ENCODE peak calls at places on chromosomes 6 and 20, in nine cellular contexts. One of them, this sample, is unnamed.

GRCh38 chr6:33492093-33492492 is 37.7 kb downstream of the ZBTB9 start:
- DNase-seq in stomach: no peak
- DNase-seq in sigmoid colon: no peak
- DNase-seq in breast epithelium: no peak
- DNase-seq in transverse colon: no peak
- DNase-seq in esophagus muscularis mucosa: no peak
- DNase-seq in upper lobe of left lung: no peak
- DNase-seq in prostate gland: no peak
- DNase-seq in HCT116: no peak
- DNase-seq in this sample: no peak

GRCh38 chr6:36226648-36227047 is 30.1 kb downstream of the BRPF3 start:
- DNase-seq in breast epithelium: no peak
- DNase-seq in transverse colon: no peak
- DNase-seq in sigmoid colon: peak; percentile 24
- DNase-seq in HCT116: no peak
- DNase-seq in prostate gland: no peak
- DNase-seq in stomach: no peak
- DNase-seq in esophagus muscularis mucosa: no peak
- DNase-seq in upper lobe of left lung: no peak
- DNase-seq in this sample: no peak

GRCh38 chr20:21433329-21433890 is 36.1 kb upstream of the NKX2-4 start:
- DNase-seq in esophagus muscularis mucosa: no peak
- DNase-seq in stomach: no peak
- DNase-seq in transverse colon: no peak
- DNase-seq in HCT116: no peak
- DNase-seq in prostate gland: no peak
- DNase-seq in upper lobe of left lung: no peak
- DNase-seq in breast epithelium: no peak
- DNase-seq in sigmoid colon: no peak
- DNase-seq in this sample: no peak

GRCh38 chr20:41003143-41003932 is 25.3 kb upstream of the TOP1 start:
- DNase-seq in sigmoid colon: peak; percentile 94
- DNase-seq in stomach: peak; percentile 74
- DNase-seq in breast epithelium: peak; percentile 60
- DNase-seq in upper lobe of left lung: peak; percentile 96
- DNase-seq in esophagus muscularis mucosa: no peak
- DNase-seq in transverse colon: peak; percentile 77
- DNase-seq in HCT116: peak; percentile 98
- DNase-seq in prostate gland: peak; percentile 82
- DNase-seq in this sample: no peak

GRCh38 chr6:73394577-73395354 is at the start of gene DDX43:
- DNase-seq in prostate gland: peak; percentile 10
- DNase-seq in sigmoid colon: peak; percentile 80
- DNase-seq in stomach: no peak
- DNase-seq in upper lobe of left lung: peak; percentile 51
- DNase-seq in HCT116: no peak
- DNase-seq in esophagus muscularis mucosa: no peak
- DNase-seq in breast epithelium: peak; percentile 54
- DNase-seq in transverse colon: peak; percentile 45
- DNase-seq in this sample: no peak

GRCh38 chr6:129490551-129491245 is 219.3 kb downstream of the ARHGAP18 start:
- DNase-seq in upper lobe of left lung: peak; percentile 67
- DNase-seq in esophagus muscularis mucosa: no peak
- DNase-seq in transverse colon: peak; percentile 15
- DNase-seq in sigmoid colon: no peak
- DNase-seq in prostate gland: no peak
- DNase-seq in breast epithelium: no peak
- DNase-seq in HCT116: peak; percentile 94
- DNase-seq in stomach: no peak
- DNase-seq in this sample: peak; percentile 19

GRCh38 chr20:43925215-43925614 is 10.6 kb downstream of the TOX2 start:
- DNase-seq in transverse colon: no peak
- DNase-seq in upper lobe of left lung: no peak
- DNase-seq in prostate gland: no peak
- DNase-seq in esophagus muscularis mucosa: no peak
- DNase-seq in HCT116: no peak
- DNase-seq in sigmoid colon: no peak
- DNase-seq in stomach: no peak
- DNase-seq in breast epithelium: no peak
- DNase-seq in this sample: no peak

GRCh38 chr20:57282691-57283361 is 16.4 kb upstream of the BMP7 start:
- DNase-seq in upper lobe of left lung: no peak
- DNase-seq in sigmoid colon: no peak
- DNase-seq in esophagus muscularis mucosa: no peak
- DNase-seq in stomach: no peak
- DNase-seq in HCT116: no peak
- DNase-seq in prostate gland: no peak
- DNase-seq in transverse colon: no peak
- DNase-seq in breast epithelium: no peak
- DNase-seq in this sample: no peak

GRCh38 chr6:45626087-45626891 is 248.6 kb upstream of the SUPT3H start:
- DNase-seq in sigmoid colon: no peak
- DNase-seq in transverse colon: no peak
- DNase-seq in stomach: no peak
- DNase-seq in upper lobe of left lung: no peak
- DNase-seq in breast epithelium: no peak
- DNase-seq in prostate gland: no peak
- DNase-seq in esophagus muscularis mucosa: no peak
- DNase-seq in HCT116: no peak
- DNase-seq in this sample: no peak

GRCh38 chr6:148452921-148453320 is 110.3 kb downstream of the SASH1 start:
- DNase-seq in HCT116: no peak
- DNase-seq in esophagus muscularis mucosa: no peak
- DNase-seq in transverse colon: no peak
- DNase-seq in upper lobe of left lung: no peak
- DNase-seq in prostate gland: no peak
- DNase-seq in stomach: no peak
- DNase-seq in breast epithelium: no peak
- DNase-seq in sigmoid colon: no peak
- DNase-seq in this sample: no peak

GRCh38 chr6:38241200-38241599 is 398.5 kb downstream of the BTBD9 start:
- DNase-seq in prostate gland: no peak
- DNase-seq in sigmoid colon: no peak
- DNase-seq in upper lobe of left lung: no peak
- DNase-seq in HCT116: no peak
- DNase-seq in transverse colon: no peak
- DNase-seq in breast epithelium: no peak
- DNase-seq in esophagus muscularis mucosa: no peak
- DNase-seq in stomach: no peak
- DNase-seq in this sample: no peak

GRCh38 chr6:170137176-170137891 is 153.5 kb downstream of the DLL1 start:
- DNase-seq in upper lobe of left lung: peak; percentile 26
- DNase-seq in prostate gland: no peak
- DNase-seq in breast epithelium: peak; percentile 51
- DNase-seq in stomach: peak; percentile 25
- DNase-seq in transverse colon: peak; percentile 23
- DNase-seq in esophagus muscularis mucosa: no peak
- DNase-seq in sigmoid colon: peak; percentile 72
- DNase-seq in HCT116: no peak
- DNase-seq in this sample: no peak

GRCh38 chr20:43046946-43047345 is 142.8 kb downstream of the PTPRT start:
- DNase-seq in esophagus muscularis mucosa: no peak
- DNase-seq in prostate gland: no peak
- DNase-seq in breast epithelium: no peak
- DNase-seq in stomach: no peak
- DNase-seq in HCT116: no peak
- DNase-seq in sigmoid colon: no peak
- DNase-seq in transverse colon: no peak
- DNase-seq in upper lobe of left lung: no peak
- DNase-seq in this sample: no peak

GRCh38 chr6:150116195-150116800 is 26.5 kb upstream of the PPP1R14C start:
- DNase-seq in esophagus muscularis mucosa: no peak
- DNase-seq in upper lobe of left lung: no peak
- DNase-seq in stomach: no peak
- DNase-seq in transverse colon: no peak
- DNase-seq in sigmoid colon: no peak
- DNase-seq in prostate gland: no peak
- DNase-seq in HCT116: no peak
- DNase-seq in breast epithelium: no peak
- DNase-seq in this sample: no peak

GRCh38 chr6:142886431-142887170 is 58.4 kb downstream of the HIVEP2 start:
- DNase-seq in transverse colon: no peak
- DNase-seq in esophagus muscularis mucosa: no peak
- DNase-seq in prostate gland: no peak
- DNase-seq in breast epithelium: no peak
- DNase-seq in sigmoid colon: no peak
- DNase-seq in stomach: no peak
- DNase-seq in upper lobe of left lung: no peak
- DNase-seq in HCT116: no peak
- DNase-seq in this sample: no peak

GRCh38 chr20:11140359-11140758 is 466.6 kb upstream of the JAG1 start:
- DNase-seq in prostate gland: no peak
- DNase-seq in breast epithelium: no peak
- DNase-seq in HCT116: no peak
- DNase-seq in upper lobe of left lung: no peak
- DNase-seq in transverse colon: no peak
- DNase-seq in esophagus muscularis mucosa: no peak
- DNase-seq in sigmoid colon: no peak
- DNase-seq in stomach: no peak
- DNase-seq in this sample: no peak

GRCh38 chr20:39282619-39283092 is 320.5 kb downstream of the DHX35 start:
- DNase-seq in HCT116: no peak
- DNase-seq in esophagus muscularis mucosa: no peak
- DNase-seq in sigmoid colon: peak; percentile 91
- DNase-seq in stomach: no peak
- DNase-seq in breast epithelium: no peak
- DNase-seq in prostate gland: peak; percentile 46
- DNase-seq in upper lobe of left lung: no peak
- DNase-seq in transverse colon: peak; percentile 14
- DNase-seq in this sample: no peak

GRCh38 chr6:83343121-83343520 is 87.7 kb downstream of the ME1 start:
- DNase-seq in stomach: no peak
- DNase-seq in prostate gland: no peak
- DNase-seq in esophagus muscularis mucosa: no peak
- DNase-seq in sigmoid colon: no peak
- DNase-seq in HCT116: no peak
- DNase-seq in breast epithelium: no peak
- DNase-seq in transverse colon: no peak
- DNase-seq in upper lobe of left lung: no peak
- DNase-seq in this sample: no peak

DNA sequence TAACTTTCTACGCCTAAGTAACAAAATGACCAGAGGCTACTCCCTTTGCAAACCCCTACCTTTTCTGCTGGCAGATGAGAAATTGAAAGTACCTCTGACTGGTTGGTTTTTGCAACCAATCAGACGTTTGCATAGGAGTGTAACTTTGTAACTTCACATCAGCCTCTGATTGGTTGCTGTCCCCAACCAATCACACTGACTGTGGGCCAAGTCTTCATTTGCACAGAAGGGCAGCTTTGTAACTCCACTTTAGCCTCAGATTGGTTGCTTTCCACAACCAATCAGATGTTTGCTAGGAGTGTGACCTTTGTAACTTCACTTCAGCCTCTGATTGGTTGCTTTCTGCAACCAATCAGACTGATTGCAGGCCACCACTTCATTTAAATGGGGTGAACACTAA is 89.1 kb downstream of the ME1 start:
- DNase-seq in breast epithelium: no peak
- DNase-seq in stomach: no peak
- DNase-seq in prostate gland: no peak
- DNase-seq in sigmoid colon: no peak
- DNase-seq in HCT116: no peak
- DNase-seq in transverse colon: no peak
- DNase-seq in esophagus muscularis mucosa: no peak
- DNase-seq in upper lobe of left lung: no peak
- DNase-seq in this sample: no peak
- TF ChIP-seq POLR2AphosphoS5 in breast epithelium: no peak
- TF ChIP-seq POLR2AphosphoS5 in stomach: no peak
- TF ChIP-seq POLR2AphosphoS5 in prostate gland: no peak
- TF ChIP-seq POLR2AphosphoS5 in sigmoid colon: no peak
- TF ChIP-seq POLR2AphosphoS5 in HCT116: no peak
- TF ChIP-seq POLR2AphosphoS5 in transverse colon: no peak
- TF ChIP-seq POLR2AphosphoS5 in esophagus muscularis mucosa: no peak
- TF ChIP-seq POLR2AphosphoS5 in upper lobe of left lung: no peak
- TF ChIP-seq POLR2AphosphoS5 in this sample: no peak

GRCh38 chr20:62602550-62602949 is 39.8 kb upstream of the SLCO4A1 start:
- DNase-seq in sigmoid colon: no peak
- DNase-seq in esophagus muscularis mucosa: no peak
- DNase-seq in stomach: peak; percentile 45
- DNase-seq in prostate gland: peak; percentile 44
- DNase-seq in HCT116: no peak
- DNase-seq in upper lobe of left lung: peak; percentile 90
- DNase-seq in breast epithelium: peak; percentile 68
- DNase-seq in transverse colon: peak; percentile 23
- DNase-seq in this sample: no peak

GRCh38 chr20:62603021-62603906 is 39.0 kb upstream of the SLCO4A1 start:
- DNase-seq in upper lobe of left lung: peak; percentile 89
- DNase-seq in HCT116: no peak
- DNase-seq in sigmoid colon: peak; percentile 83
- DNase-seq in esophagus muscularis mucosa: no peak
- DNase-seq in prostate gland: peak; percentile 82
- DNase-seq in breast epithelium: peak; percentile 83
- DNase-seq in stomach: peak; percentile 88
- DNase-seq in transverse colon: peak; percentile 44
- DNase-seq in this sample: no peak

GRCh38 chr20:62605236-62605948 is 36.9 kb upstream of the SLCO4A1 start:
- DNase-seq in prostate gland: no peak
- DNase-seq in esophagus muscularis mucosa: no peak
- DNase-seq in stomach: no peak
- DNase-seq in breast epithelium: no peak
- DNase-seq in upper lobe of left lung: no peak
- DNase-seq in sigmoid colon: no peak
- DNase-seq in transverse colon: no peak
- DNase-seq in HCT116: no peak
- DNase-seq in this sample: no peak

GRCh38 chr20:62604796-62605195 is 37.5 kb upstream of the SLCO4A1 start:
- DNase-seq in breast epithelium: no peak
- DNase-seq in esophagus muscularis mucosa: no peak
- DNase-seq in sigmoid colon: no peak
- DNase-seq in transverse colon: no peak
- DNase-seq in HCT116: no peak
- DNase-seq in stomach: no peak
- DNase-seq in upper lobe of left lung: no peak
- DNase-seq in prostate gland: no peak
- DNase-seq in this sample: no peak

GRCh38 chr20:62603907-62604785 is 38.2 kb upstream of the SLCO4A1 start:
- DNase-seq in stomach: no peak
- DNase-seq in transverse colon: no peak
- DNase-seq in prostate gland: no peak
- DNase-seq in upper lobe of left lung: no peak
- DNase-seq in HCT116: no peak
- DNase-seq in esophagus muscularis mucosa: no peak
- DNase-seq in breast epithelium: no peak
- DNase-seq in sigmoid colon: no peak
- DNase-seq in this sample: no peak
- TF ChIP-seq POLR2A in stomach: no peak
- TF ChIP-seq POLR2A in transverse colon: no peak
- TF ChIP-seq POLR2A in prostate gland: no peak
- TF ChIP-seq POLR2A in upper lobe of left lung: no peak
- TF ChIP-seq POLR2A in HCT116: no peak
- TF ChIP-seq POLR2A in esophagus muscularis mucosa: no peak
- TF ChIP-seq POLR2A in breast epithelium: no peak
- TF ChIP-seq POLR2A in sigmoid colon: no peak
- TF ChIP-seq POLR2A in this sample: no peak

GRCh38 chr6:34714663-34715062 is 18.1 kb upstream of the ILRUN start:
- DNase-seq in esophagus muscularis mucosa: no peak
- DNase-seq in prostate gland: no peak
- DNase-seq in stomach: no peak
- DNase-seq in sigmoid colon: no peak
- DNase-seq in breast epithelium: no peak
- DNase-seq in upper lobe of left lung: no peak
- DNase-seq in HCT116: no peak
- DNase-seq in transverse colon: no peak
- DNase-seq in this sample: no peak
- TF ChIP-seq POLR2AphosphoS5 in esophagus muscularis mucosa: no peak
- TF ChIP-seq POLR2AphosphoS5 in prostate gland: no peak
- TF ChIP-seq POLR2AphosphoS5 in stomach: no peak
- TF ChIP-seq POLR2AphosphoS5 in sigmoid colon: no peak
- TF ChIP-seq POLR2AphosphoS5 in breast epithelium: no peak
- TF ChIP-seq POLR2AphosphoS5 in upper lobe of left lung: no peak
- TF ChIP-seq POLR2AphosphoS5 in HCT116: no peak
- TF ChIP-seq POLR2AphosphoS5 in transverse colon: no peak
- TF ChIP-seq POLR2AphosphoS5 in this sample: no peak

GRCh38 chr20:35092524-35093244 is at the start of gene TRPC4AP:
- DNase-seq in transverse colon: peak; percentile 91
- DNase-seq in prostate gland: peak; percentile 81
- DNase-seq in sigmoid colon: peak; percentile 93
- DNase-seq in HCT116: peak; percentile 76
- DNase-seq in stomach: peak; percentile 92
- DNase-seq in upper lobe of left lung: peak; percentile 92
- DNase-seq in esophagus muscularis mucosa: peak; percentile 96
- DNase-seq in breast epithelium: peak; percentile 87
- DNase-seq in this sample: peak; percentile 81
- TF ChIP-seq POLR2A in transverse colon: peak; percentile 77
- TF ChIP-seq POLR2A in prostate gland: peak; percentile 83
- TF ChIP-seq POLR2A in sigmoid colon: peak; percentile 22
- TF ChIP-seq POLR2A in HCT116: peak; percentile 48
- TF ChIP-seq POLR2A in stomach: no peak
- TF ChIP-seq POLR2A in upper lobe of left lung: peak; percentile 91
- TF ChIP-seq POLR2A in esophagus muscularis mucosa: peak; percentile 26
- TF ChIP-seq POLR2A in breast epithelium: no peak
- TF ChIP-seq POLR2A in this sample: peak; percentile 73

This sample was measured in GM12891.